ENCODE peak calls at places on chromosome 1, in five cellular contexts. B is head of caudate nucleus; J is activated effector memory CD4-positive, alpha-beta T cell treated with anti-CD3 and anti-CD28 coated beads, Interleukin-2, amount 50 U/mL, for 16 hours; R is heart left ventricle; Z is T-helper 1 cell. C is an unnamed sample.
A peak's percentile ranks its signal among the peaks of the same experiment; 100 is the strongest.

GRCh38 chr1:53641481-53642214 is 97.3 kb downstream of the GLIS1 start:
- DNase-seq in B (no peak), J (peak; percentile 56), R (no peak), Z (no peak), C (no peak)

GRCh38 chr1:22507582-22507981 is 55.7 kb upstream of the EPHA8 start:
- DNase-seq in B (no peak), J (no peak), R (no peak), Z (no peak), C (peak; percentile 59)

GRCh38 chr1:203668401-203668800 is 41.8 kb downstream of the ATP2B4 start:
- DNase-seq in B (no peak), J (no peak), R (no peak), Z (no peak), C (no peak)

GRCh38 chr1:228807904-228808487 is 72.7 kb downstream of the RHOU start:
- DNase-seq in B (no peak), J (no peak), R (no peak), Z (no peak), C (no peak)

GRCh38 chr1:180229483-180230415 is at the start of gene LHX4:
- DNase-seq in B (no peak), J (peak; percentile 66), R (no peak), Z (no peak), C (peak; percentile 87)

GRCh38 chr1:232456720-232457119 is 173.2 kb downstream of the SIPA1L2 start:
- DNase-seq in B (no peak), J (no peak), R (no peak), Z (no peak), C (no peak)

GRCh38 chr1:82695443-82695842 is 894.7 kb downstream of the ADGRL2 start:
- DNase-seq in B (no peak), J (no peak), R (no peak), Z (no peak), C (no peak)

GRCh38 chr1:226349801-226350503 is 41.0 kb upstream of the LIN9 start:
- DNase-seq in B (no peak), J (no peak), R (no peak), Z (no peak), C (no peak)

GRCh38 chr1:216293673-216294072 is 129.6 kb downstream of the USH2A start:
- DNase-seq in B (no peak), J (no peak), R (no peak), Z (no peak), C (no peak)

GRCh38 chr1:77126309-77126708 is 92.9 kb downstream of the PIGK start:
- DNase-seq in B (peak; percentile 40), J (no peak), R (no peak), Z (no peak), C (peak; percentile 27)